ENCODE peak calls at places on chromosomes 3 and 15, in six cellular contexts. E is stomach, T is sigmoid colon, P is prostate gland, Z is endothelial cell of umbilical vein, N is breast epithelium. Q is an unnamed sample.

GRCh38 chr3:119194237-119195150 is 21.1 kb downstream of the UPK1B start:
- DNase-seq in E (no peak), T (no peak), P (no peak), Z (no peak), N (no peak), Q (no peak)

GRCh38 chr15:25786040-25786439 is 77.1 kb downstream of the ATP10A start:
- DNase-seq in E (no peak), T (peak), P (no peak), Z (no peak), N (no peak), Q (no peak)

GRCh38 chr3:171620825-171621434 is 160.7 kb upstream of the TNIK start:
- DNase-seq in E (no peak), T (no peak), P (no peak), Z (no peak), N (no peak), Q (no peak)

GRCh38 chr15:30885814-30886213 is 17.9 kb upstream of the FAN1 start:
- DNase-seq in E (no peak), T (no peak), P (no peak), Z (peak), N (no peak), Q (no peak)

GRCh38 chr3:158167737-158168469 is 58.0 kb downstream of the RSRC1 start:
- DNase-seq in E (no peak), T (no peak), P (no peak), Z (peak), N (no peak), Q (no peak)

GRCh38 chr3:189512039-189512438 is 119.2 kb upstream of the TP63 start:
- DNase-seq in E (no peak), T (no peak), P (no peak), Z (no peak), N (no peak), Q (no peak)

GRCh38 chr15:73900129-73900712 is 26.0 kb upstream of the LOXL1 start:
- DNase-seq in E (no peak), T (no peak), P (no peak), Z (no peak), N (no peak), Q (no peak)

GRCh38 chr15:40238927-40239591 is at the start of gene PAK6:
- DNase-seq in E (peak), T (peak), P (peak), Z (peak), N (peak), Q (peak)

GRCh38 chr3:185460719-185461350 is 38.0 kb downstream of the TMEM41A start:
- DNase-seq in E (no peak), T (no peak), P (no peak), Z (peak), N (no peak), Q (no peak)

GRCh38 chr3:122679085-122679466 is 1.6 kb upstream of the PARP14 start:
- DNase-seq in E (peak), T (peak), P (peak), Z (peak), N (peak), Q (peak)

GRCh38 chr3:127406309-127407025 is 118.6 kb upstream of the PRR20G start:
- DNase-seq in E (peak), T (peak), P (no peak), Z (no peak), N (no peak), Q (peak)

DNA sequence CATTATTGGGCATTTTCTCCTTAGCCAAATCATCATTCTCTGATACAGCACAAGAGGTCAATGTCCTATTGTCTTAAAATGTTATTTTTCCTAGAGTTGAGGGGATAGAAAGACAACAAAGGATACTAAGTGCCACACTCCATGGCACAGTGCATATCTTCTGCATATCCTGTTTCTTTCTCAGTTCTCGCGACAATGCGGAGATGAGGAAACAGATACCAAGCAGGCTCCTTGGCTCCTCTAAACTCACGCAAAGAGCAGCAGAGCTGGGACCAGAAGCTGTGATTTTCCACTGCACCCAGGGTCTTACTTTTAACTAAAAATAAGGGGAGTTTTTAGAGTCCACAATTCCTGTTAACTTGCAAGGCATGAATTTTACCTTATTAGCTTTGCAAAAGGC is 10.5 kb upstream of the VGLL4 start:
- DNase-seq in E (no peak), T (no peak), P (no peak), Z (no peak), N (no peak), Q (no peak)
- TF ChIP-seq CTCF in E (no peak), T (no peak), P (no peak), Z (no peak), N (no peak), Q (no peak)

DNA sequence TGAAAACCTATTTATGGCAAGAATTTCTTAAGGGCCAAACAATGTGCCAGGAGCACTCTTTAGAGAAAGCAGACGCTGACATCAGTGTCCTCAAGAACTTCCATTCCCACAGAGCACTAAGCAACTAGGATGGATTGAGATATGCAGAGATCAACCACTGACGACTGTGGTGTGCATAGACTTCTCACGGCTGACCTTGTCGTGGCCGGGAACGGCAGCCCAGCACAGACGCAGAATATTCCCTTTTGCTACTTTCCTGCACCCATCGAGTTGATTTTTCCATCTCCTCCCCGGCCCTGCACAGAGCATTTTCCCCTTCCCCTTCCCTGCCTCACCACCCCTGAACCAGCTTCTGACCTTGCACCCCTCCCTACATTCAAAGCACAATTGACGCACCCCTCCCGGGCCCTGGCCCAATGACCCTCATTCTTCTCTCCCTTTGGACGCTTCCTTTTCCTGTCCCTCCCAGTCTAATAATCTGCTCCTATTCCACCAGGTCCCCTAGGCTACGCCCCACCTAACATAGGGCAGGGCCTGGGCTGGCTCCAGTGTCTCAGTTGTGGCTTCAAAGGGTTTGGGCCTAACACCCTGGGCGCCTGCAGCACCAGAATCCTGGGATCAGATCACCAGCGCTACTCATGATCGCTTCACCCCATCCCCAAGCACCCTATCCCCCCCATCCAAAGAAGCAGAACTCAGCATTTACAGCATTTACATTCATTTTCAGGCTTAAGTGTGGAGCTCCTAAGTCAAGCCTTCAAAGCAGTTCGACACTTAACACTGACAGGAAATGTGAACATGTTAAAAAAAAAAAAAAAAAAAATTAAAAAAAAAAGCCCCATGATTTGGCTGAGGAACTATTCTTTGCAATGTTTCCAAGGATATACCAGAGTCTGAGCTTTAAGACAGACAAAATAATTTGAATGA is 151.2 kb downstream of the FOXP1 start:
- DNase-seq in E (no peak), T (no peak), P (no peak), Z (no peak), N (no peak), Q (no peak)
- TF ChIP-seq POLR2AphosphoS5 in E (no peak), T (no peak), P (no peak), Z (no peak), N (no peak), Q (no peak)

DNA sequence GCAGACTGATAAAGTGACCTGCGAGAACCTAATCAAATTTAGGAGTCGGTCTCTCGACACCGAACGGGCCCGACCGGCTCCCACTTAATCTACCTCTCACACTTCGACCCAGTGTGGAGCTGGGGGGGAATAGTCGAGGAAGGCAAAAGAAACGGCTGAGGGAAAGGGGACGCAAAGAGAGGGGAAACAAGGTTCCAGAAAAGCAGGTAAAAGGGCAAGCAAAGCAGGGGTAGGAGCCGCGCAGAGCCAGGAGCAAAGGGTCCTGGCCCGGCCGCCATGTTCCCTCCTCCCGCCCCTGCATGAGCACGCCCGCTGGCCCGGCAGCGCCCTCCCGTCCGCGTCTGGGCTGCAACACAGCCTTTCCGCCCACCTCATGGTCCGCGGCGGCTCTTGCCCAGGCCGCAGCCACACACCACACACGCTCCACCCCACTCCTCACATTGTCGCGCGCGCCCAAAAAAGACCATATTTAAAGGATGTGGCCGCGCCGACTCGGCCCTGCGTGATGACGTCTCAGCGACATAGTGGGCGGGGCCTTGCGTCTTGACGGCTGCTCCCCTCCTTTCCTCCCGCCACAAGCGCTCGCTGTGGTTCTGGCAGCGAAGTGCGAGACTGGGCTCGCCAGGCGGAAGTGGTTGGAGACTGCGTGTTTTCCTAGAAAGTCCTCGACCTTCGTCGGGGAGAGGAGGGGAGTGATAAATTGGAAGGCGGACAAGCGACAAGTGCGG is at the start of gene ICE2:
- DNase-seq in E (peak), T (peak), P (peak), Z (peak), N (peak), Q (peak)
- TF ChIP-seq POLR2A in E (peak), T (peak), P (peak), Z (peak), N (peak), Q (peak)

GRCh38 chr3:56799251-56799882 is 2.4 kb downstream of the ARHGEF3 start:
- DNase-seq in E (no peak), T (no peak), P (peak), Z (peak), N (no peak), Q (no peak)
- TF ChIP-seq CTCF in E (peak), T (peak), P (peak), Z (peak), N (peak), Q (peak)

DNA sequence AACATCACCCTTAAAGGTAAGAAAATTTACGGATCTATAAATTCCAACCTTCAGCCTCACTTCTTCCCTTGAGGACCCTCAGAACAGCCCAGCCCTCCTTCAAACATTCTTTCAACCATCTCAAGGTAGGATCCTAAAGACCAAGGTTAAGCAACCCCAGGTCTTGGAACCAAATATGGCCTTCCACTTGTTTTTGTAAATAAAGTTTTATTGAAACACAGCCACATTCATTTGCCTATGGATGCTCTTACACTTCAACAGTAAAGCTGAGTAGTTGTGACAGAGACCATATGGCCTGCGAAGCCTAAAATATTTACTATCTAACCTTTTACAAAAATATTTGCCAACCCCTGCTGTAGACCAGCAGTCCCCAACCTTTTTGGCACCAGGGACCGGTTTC is 70.4 kb upstream of the NTRK3 start:
- DNase-seq in E (no peak), T (no peak), P (no peak), Z (no peak), N (no peak), Q (no peak)
- TF ChIP-seq POLR2AphosphoS5 in E (no peak), T (no peak), P (no peak), Z (no peak), N (no peak), Q (no peak)

GRCh38 chr3:184315506-184315867 is 1.1 kb downstream of the EIF4G1 start:
- DNase-seq in E (no peak), T (no peak), P (no peak), Z (no peak), N (no peak), Q (no peak)

GRCh38 chr3:184314700-184315505 is 497 bp downstream of the EIF4G1 start:
- DNase-seq in E (peak), T (peak), P (peak), Z (peak), N (peak), Q (peak)

GRCh38 chr3:184315871-184316661 is 1.7 kb downstream of the EIF4G1 start:
- DNase-seq in E (no peak), T (no peak), P (no peak), Z (no peak), N (no peak), Q (no peak)

GRCh38 chr3:184316792-184317191 is 2.4 kb downstream of the EIF4G1 start:
- DNase-seq in E (no peak), T (no peak), P (no peak), Z (no peak), N (no peak), Q (no peak)

DNA sequence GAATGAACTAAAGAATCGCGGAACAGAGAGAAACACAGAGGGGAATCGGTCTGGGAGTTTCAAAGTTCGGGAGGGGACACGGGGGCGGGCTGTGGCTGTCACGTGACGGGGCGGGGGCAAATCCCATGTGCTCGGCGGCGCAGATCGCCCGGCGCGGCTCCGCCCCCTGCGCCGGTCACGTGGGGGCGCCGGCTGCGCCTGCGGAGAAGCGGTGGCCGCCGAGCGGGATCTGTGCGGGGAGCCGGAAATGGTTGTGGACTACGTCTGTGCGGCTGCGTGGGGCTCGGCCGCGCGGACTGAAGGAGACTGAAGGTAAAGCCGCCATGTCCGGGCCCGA is at the start of gene EIF4G1:
- DNase-seq in E (peak), T (peak), P (peak), Z (peak), N (peak), Q (peak)
- TF ChIP-seq POLR2A in E (no peak), T (peak), P (peak), Z (peak), N (peak), Q (peak)

GRCh38 chr3:102238362-102238761 is 196.5 kb upstream of the ZPLD1 start:
- DNase-seq in E (no peak), T (no peak), P (peak), Z (no peak), N (no peak), Q (peak)

GRCh38 chr3:102237181-102237580 is 197.6 kb upstream of the ZPLD1 start:
- DNase-seq in E (no peak), T (no peak), P (no peak), Z (no peak), N (no peak), Q (peak)

GRCh38 chr3:102235679-102236078 is 199.1 kb upstream of the ZPLD1 start:
- DNase-seq in E (no peak), T (no peak), P (no peak), Z (no peak), N (no peak), Q (no peak)

GRCh38 chr3:102237838-102238237 is 197.0 kb upstream of the ZPLD1 start:
- DNase-seq in E (no peak), T (no peak), P (no peak), Z (no peak), N (no peak), Q (no peak)

DNA sequence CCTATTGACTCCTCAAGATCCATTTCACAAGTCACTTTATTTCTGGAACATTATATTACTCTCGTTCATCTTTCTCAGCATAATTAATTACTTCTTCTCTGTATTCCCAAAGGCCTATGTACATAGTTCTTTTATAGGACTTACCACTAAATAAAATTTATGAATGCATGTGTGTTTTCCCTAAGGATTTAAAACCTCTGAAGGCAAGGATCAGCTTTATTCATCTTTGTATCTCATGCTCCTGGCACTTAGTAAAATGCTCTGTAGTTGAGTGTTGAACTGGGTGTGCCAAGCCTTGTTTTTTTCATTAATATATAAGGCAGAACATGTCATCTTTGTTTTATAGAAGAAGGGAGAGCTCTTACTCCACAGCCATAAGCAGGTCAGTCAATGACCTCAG is 194.1 kb upstream of the ZPLD1 start:
- DNase-seq in E (no peak), T (no peak), P (no peak), Z (no peak), N (no peak), Q (no peak)
- TF ChIP-seq CTCF in E (no peak), T (no peak), P (no peak), Z (no peak), N (no peak), Q (no peak)

GRCh38 chr3:112653881-112654300 is 12.9 kb upstream of the CCDC80 start:
- DNase-seq in E (no peak), T (peak), P (no peak), Z (no peak), N (no peak), Q (no peak)

GRCh38 chr3:112654979-112655378 is 14.0 kb upstream of the CCDC80 start:
- DNase-seq in E (no peak), T (no peak), P (no peak), Z (no peak), N (no peak), Q (no peak)

GRCh38 chr3:112654492-112654891 is 13.5 kb upstream of the CCDC80 start:
- DNase-seq in E (no peak), T (no peak), P (no peak), Z (no peak), N (no peak), Q (no peak)

GRCh38 chr3:112651516-112651915 is 10.6 kb upstream of the CCDC80 start:
- DNase-seq in E (no peak), T (no peak), P (no peak), Z (no peak), N (no peak), Q (no peak)

DNA sequence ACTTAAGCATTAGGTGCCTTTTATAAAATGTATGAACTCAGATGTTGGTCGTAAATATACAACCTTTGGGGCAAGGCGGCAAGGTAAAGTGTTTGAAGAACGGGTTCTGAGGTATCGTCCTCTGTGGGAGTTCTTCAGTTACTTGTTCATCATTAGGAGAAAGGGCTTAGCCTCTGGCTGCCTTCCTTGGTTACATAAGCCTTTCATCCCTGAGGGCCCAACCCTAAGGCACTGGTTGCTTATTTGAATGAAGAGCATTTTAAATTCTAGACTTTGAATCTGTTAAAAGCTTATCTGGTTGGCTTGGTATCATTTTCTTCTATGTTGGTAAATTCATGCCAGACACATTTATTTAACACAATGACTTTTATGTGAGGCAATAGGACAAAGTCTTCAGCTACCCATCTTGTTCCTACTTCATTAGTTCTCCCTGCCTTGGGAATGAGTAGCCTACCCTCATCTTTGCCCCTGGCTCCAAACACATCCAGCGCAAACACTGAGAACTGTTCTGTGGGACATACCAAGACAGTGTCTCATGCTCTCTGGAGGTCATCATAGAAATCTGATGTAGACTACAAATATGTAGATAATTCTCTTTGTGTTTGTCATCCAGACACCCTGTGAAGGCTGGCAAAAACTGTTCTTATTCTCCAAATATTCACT is 12.4 kb upstream of the CCDC80 start:
- DNase-seq in E (no peak), T (peak), P (no peak), Z (no peak), N (no peak), Q (no peak)
- TF ChIP-seq POLR2AphosphoS5 in E (peak), T (peak), P (no peak), Z (no peak), N (no peak), Q (no peak)

DNA sequence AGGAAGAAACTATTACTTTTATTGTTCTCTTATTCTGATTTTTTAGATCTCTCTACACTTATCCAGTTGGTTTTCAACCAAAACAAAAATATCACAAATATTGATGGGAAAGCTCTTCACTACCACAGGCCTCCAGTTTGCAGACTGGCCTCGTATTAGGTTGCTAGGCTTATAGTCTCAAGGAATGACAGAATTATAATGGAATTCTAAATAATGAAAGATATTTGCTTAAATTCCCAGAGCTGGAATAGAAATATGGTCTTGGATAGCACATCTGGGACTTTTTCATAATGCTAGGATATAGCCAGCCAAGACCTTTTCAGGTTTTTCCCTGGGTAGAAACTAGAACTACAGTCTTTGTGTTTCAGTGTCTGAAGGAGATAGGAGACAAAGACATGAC is 121.9 kb upstream of the STAC start:
- DNase-seq in E (no peak), T (no peak), P (no peak), Z (no peak), N (no peak), Q (no peak)
- TF ChIP-seq POLR2A in E (no peak), T (no peak), P (no peak), Z (no peak), N (no peak), Q (no peak)